ENCODE peak calls at places on chromosomes 11 and 22, in nine cellular contexts. H is OCI-LY7, W is astrocyte of the cerebellum, S is retinal pigment epithelial cell, J is colonic mucosa, D is HFFc6, F is cardiac fibroblast, R is H9, C is fibroblast of pulmonary artery. U is an unnamed sample.

GRCh38 chr11:34002420-34002819 is 49.1 kb upstream of the CAPRIN1 start:
- DNase-seq in H (no peak), W (no peak), S (no peak), J (peak; percentile 75), D (no peak), F (no peak), R (no peak), C (no peak), U (no peak)

GRCh38 chr11:7671347-7671746 is 2.0 kb downstream of the CYB5R2 start:
- DNase-seq in H (no peak), W (no peak), S (no peak), J (no peak), D (no peak), F (no peak), R (no peak), C (no peak), U (no peak)

GRCh38 chr11:79244175-79244804 is 196.5 kb downstream of the TENM4 start:
- DNase-seq in H (no peak), W (peak; percentile 79), S (peak; percentile 91), J (no peak), D (peak; percentile 96), F (peak; percentile 95), R (no peak), C (peak; percentile 94), U (no peak)

GRCh38 chr11:79708319-79708928 is 267.6 kb upstream of the TENM4 start:
- DNase-seq in H (peak; percentile 19), W (peak; percentile 15), S (peak; percentile 15), J (peak; percentile 26), D (peak; percentile 47), F (peak; percentile 32), R (peak; percentile 53), C (peak; percentile 28), U (peak; percentile 33)

GRCh38 chr22:20002661-20003060 is 14.0 kb downstream of the ARVCF start:
- DNase-seq in H (no peak), W (no peak), S (no peak), J (no peak), D (no peak), F (no peak), R (no peak), C (no peak), U (no peak)

GRCh38 chr11:80096736-80097135 is 655.9 kb upstream of the TENM4 start:
- DNase-seq in H (no peak), W (peak; percentile 81), S (no peak), J (no peak), D (peak; percentile 88), F (peak; percentile 14), R (no peak), C (peak; percentile 41), U (no peak)

GRCh38 chr11:33413296-33413695 is 156.1 kb downstream of the HIPK3 start:
- DNase-seq in H (no peak), W (no peak), S (no peak), J (no peak), D (peak; percentile 7), F (no peak), R (no peak), C (no peak), U (no peak)

GRCh38 chr22:38141574-38141973 is 31.1 kb upstream of the BAIAP2L2 start:
- DNase-seq in H (no peak), W (no peak), S (no peak), J (no peak), D (no peak), F (no peak), R (no peak), C (no peak), U (no peak)

GRCh38 chr11:59206635-59207034 is 6.1 kb downstream of the MPEG1 start:
- DNase-seq in H (peak; percentile 26), W (no peak), S (no peak), J (peak; percentile 54), D (peak; percentile 37), F (peak; percentile 51), R (peak; percentile 65), C (peak; percentile 50), U (no peak)

GRCh38 chr11:104122008-104122635 is 41.8 kb downstream of the PDGFD start:
- DNase-seq in H (no peak), W (no peak), S (no peak), J (no peak), D (no peak), F (no peak), R (no peak), C (no peak), U (no peak)

GRCh38 chr11:6201486-6201885 is 2.5 kb downstream of the OR52W1 start:
- DNase-seq in H (no peak), W (no peak), S (no peak), J (no peak), D (peak; percentile 47), F (peak; percentile 13), R (no peak), C (no peak), U (no peak)

GRCh38 chr11:64074239-64074638 is 38.5 kb downstream of the FLRT1 start:
- DNase-seq in H (no peak), W (no peak), S (no peak), J (no peak), D (no peak), F (peak; percentile 20), R (no peak), C (peak; percentile 25), U (no peak)

GRCh38 chr22:39994566-39995345 is at the start of gene FAM83F:
- DNase-seq in H (no peak), W (no peak), S (no peak), J (peak; percentile 68), D (no peak), F (no peak), R (peak; percentile 74), C (no peak), U (peak; percentile 72)

GRCh38 chr11:128575956-128576340 is 11.4 kb downstream of the ETS1 start:
- DNase-seq in H (no peak), W (no peak), S (no peak), J (no peak), D (no peak), F (peak; percentile 91), R (no peak), C (peak; percentile 93), U (no peak)

GRCh38 chr11:46347637-46348311 is 511 bp downstream of the DGKZ start:
- DNase-seq in H (no peak), W (no peak), S (no peak), J (peak; percentile 43), D (no peak), F (no peak), R (no peak), C (no peak), U (no peak)

GRCh38 chr11:46343520-46343919 is 3.7 kb upstream of the DGKZ start:
- DNase-seq in H (no peak), W (no peak), S (no peak), J (no peak), D (no peak), F (no peak), R (no peak), C (no peak), U (no peak)

GRCh38 chr11:46345881-46346484 is 1.3 kb upstream of the DGKZ start:
- DNase-seq in H (no peak), W (no peak), S (no peak), J (no peak), D (no peak), F (no peak), R (no peak), C (no peak), U (no peak)

GRCh38 chr11:46346886-46347636 is at the start of gene DGKZ:
- DNase-seq in H (peak; percentile 89), W (peak; percentile 35), S (no peak), J (peak; percentile 81), D (peak; percentile 66), F (peak; percentile 76), R (peak; percentile 77), C (peak; percentile 81), U (peak; percentile 97)

DNA sequence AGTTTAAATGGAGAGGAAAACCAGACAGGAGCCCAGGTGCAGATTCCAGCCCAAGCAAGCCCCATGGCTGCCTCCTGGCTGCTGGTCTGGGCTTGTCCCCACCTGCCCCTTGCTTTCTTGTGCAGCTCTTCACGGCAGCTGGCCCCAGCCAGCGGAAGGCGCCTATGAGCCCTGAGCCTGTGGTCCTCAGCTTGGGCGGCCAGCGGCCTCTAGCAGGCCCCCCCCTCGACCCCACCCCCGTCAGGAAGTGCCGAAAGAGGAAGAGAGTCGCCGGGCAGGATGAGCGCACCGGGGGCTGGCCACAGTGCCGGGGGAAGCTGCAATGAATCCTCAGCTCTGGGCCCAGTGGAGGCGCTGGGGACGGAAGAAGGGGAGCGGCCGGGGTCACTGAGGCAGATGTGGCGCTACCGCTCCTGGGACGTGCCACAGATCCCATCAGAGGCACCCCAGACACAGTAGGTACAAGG is 2.1 kb upstream of the DGKZ start:
- DNase-seq in H (peak; percentile 36), W (no peak), S (no peak), J (no peak), D (no peak), F (no peak), R (peak; percentile 83), C (no peak), U (peak; percentile 76)
- TF ChIP-seq CTCF in H (no peak), W (no peak), S (no peak), J (no peak), D (no peak), F (no peak), R (peak; percentile 36), C (no peak), U (no peak)

GRCh38 chr11:102061276-102061675 is 14.0 kb downstream of the CFAP300 start:
- DNase-seq in H (no peak), W (no peak), S (no peak), J (no peak), D (no peak), F (peak; percentile 48), R (no peak), C (peak; percentile 49), U (no peak)
- TF ChIP-seq CTCF in H (no peak), W (peak; percentile 27), S (peak; percentile 39), J (no peak), D (no peak), F (peak; percentile 52), R (peak; percentile 54), C (peak; percentile 58), U (no peak)

DNA sequence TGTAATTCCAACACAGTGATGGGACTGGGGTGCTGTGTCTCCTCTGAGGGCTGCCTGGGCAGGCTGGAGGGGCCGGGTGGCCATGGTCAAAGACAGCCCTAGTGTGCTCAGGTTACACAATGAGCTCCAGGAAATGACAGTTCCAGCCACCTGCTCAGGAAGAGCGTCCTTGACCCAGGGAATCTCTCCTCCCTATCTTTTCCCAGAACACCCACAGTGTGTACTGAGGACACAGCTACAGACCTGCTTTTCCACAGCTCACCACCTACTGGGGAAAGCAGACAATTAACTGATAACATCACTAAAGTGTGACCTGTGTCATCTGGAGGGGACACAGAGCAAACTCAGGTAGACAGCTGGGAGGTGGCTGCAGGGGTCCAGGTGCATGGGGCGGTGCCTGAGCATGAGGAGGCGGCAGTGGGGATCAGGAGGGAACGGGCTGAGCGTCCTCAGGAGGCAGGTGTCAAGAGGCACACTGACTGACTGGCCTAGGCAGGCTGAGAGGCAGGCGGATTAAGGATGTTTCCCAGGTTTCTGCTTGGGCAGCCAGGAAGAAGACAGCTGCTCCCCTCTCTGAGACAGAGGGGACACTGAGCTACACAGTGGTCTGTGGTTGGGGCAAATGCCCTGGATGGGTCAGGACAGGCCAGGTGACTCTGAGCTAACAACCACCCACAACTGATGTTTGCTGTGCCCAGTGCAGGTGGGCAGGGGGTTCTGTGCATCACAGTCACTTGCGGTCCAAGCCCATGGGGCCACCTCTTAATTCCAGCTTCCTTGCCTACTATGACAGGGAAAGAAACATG is 56.1 kb downstream of the ARFGAP3 start:
- DNase-seq in H (no peak), W (no peak), S (no peak), J (no peak), D (no peak), F (no peak), R (no peak), C (no peak), U (no peak)
- TF ChIP-seq CTCF in H (no peak), W (no peak), S (no peak), J (no peak), D (no peak), F (no peak), R (no peak), C (no peak), U (no peak)

GRCh38 chr11:69948256-69949141 is 129.3 kb upstream of the FGF3 start:
- DNase-seq in H (no peak), W (no peak), S (peak; percentile 9), J (peak; percentile 61), D (no peak), F (peak; percentile 47), R (peak; percentile 62), C (no peak), U (no peak)
- TF ChIP-seq CTCF in H (no peak), W (no peak), S (peak; percentile 22), J (no peak), D (no peak), F (no peak), R (peak; percentile 62), C (no peak), U (no peak)